ENCODE peak calls at places on chromosomes 4 and X, in ten cellular contexts. K, J, H, W, G, Y, X, Z, B and P are unnamed samples.

GRCh38 chr4:98341309-98341708 is 80.1 kb downstream of the RAP1GDS1 start:
- DNase-seq in H (peak), K (no peak), Y (no peak), Z (no peak), G (peak), W (no peak), B (peak), J (no peak), X (peak), P (no peak)

GRCh38 chrX:106499473-106499872 is 112.3 kb upstream of the RADX start:
- DNase-seq in B (no peak), Z (no peak), X (no peak), K (no peak), J (no peak), W (no peak), H (no peak), G (no peak), Y (no peak), P (no peak)

GRCh38 chrX:48003367-48003757 is 427 bp downstream of the ZNF182 start:
- DNase-seq in K (no peak), J (no peak), H (no peak), Z (no peak), X (peak), Y (peak), W (no peak), G (no peak), B (no peak), P (no peak)

GRCh38 chr4:3269105-3269927 is 20.4 kb downstream of the MSANTD1 start:
- DNase-seq in Y (peak), H (no peak), K (peak), Z (no peak), B (no peak), X (peak), W (no peak), G (no peak), J (no peak), P (no peak)

GRCh38 chrX:68571292-68572256 is 72.7 kb downstream of the YIPF6 start:
- DNase-seq in B (peak), G (peak), Z (peak), K (no peak), H (peak), X (no peak), J (no peak), Y (no peak), W (no peak), P (no peak)

GRCh38 chrX:42976729-42977366 is 198.9 kb upstream of the PPP1R2C start:
- DNase-seq in G (no peak), J (no peak), K (no peak), B (no peak), X (no peak), Y (no peak), H (peak), Z (no peak), W (no peak), P (no peak)

GRCh38 chr4:4362991-4363697 is 23.8 kb upstream of the NSG1 start:
- DNase-seq in Z (no peak), K (no peak), J (no peak), H (no peak), W (no peak), Y (peak), X (no peak), G (no peak), B (no peak), P (no peak)

GRCh38 chrX:130028196-130028595 is 45.8 kb downstream of the BCORL1 start:
- DNase-seq in J (no peak), Z (peak), H (peak), K (peak), X (peak), W (no peak), B (peak), G (peak), Y (peak), P (peak)

GRCh38 chrX:1657367-1658082 is 42.7 kb downstream of the ASMT start:
- DNase-seq in H (peak), X (no peak), W (no peak), K (no peak), J (peak), Y (no peak), Z (no peak), B (no peak), G (peak), P (no peak)

GRCh38 chrX:41538707-41539106 is 91.6 kb downstream of the NYX start:
- DNase-seq in Y (no peak), J (no peak), W (no peak), H (no peak), K (no peak), X (no peak), G (no peak), B (no peak), Z (no peak), P (no peak)

GRCh38 chrX:93591398-93591797 is 82.0 kb downstream of the NAP1L3 start:
- DNase-seq in B (no peak), W (no peak), X (no peak), K (no peak), J (no peak), Z (no peak), Y (no peak), H (no peak), G (no peak), P (no peak)

GRCh38 chr4:188976644-188977115 is 837.4 kb downstream of the TRIML1 start:
- DNase-seq in H (peak), W (no peak), J (no peak), B (peak), G (peak), X (no peak), Z (no peak), K (no peak), Y (no peak), P (no peak)

GRCh38 chrX:40209951-40210617 is 112.3 kb upstream of the BCOR start:
- DNase-seq in H (peak), B (peak), X (no peak), G (no peak), J (no peak), Y (no peak), W (no peak), K (no peak), Z (no peak), P (no peak)

GRCh38 chr4:66178901-66179300 is 508.6 kb upstream of the EPHA5 start:
- DNase-seq in X (no peak), B (no peak), Z (no peak), G (peak), Y (no peak), K (no peak), J (no peak), H (peak), W (no peak), P (no peak)

GRCh38 chr4:87118826-87119225 is 101.6 kb downstream of the KLHL8 start:
- DNase-seq in Z (no peak), J (no peak), W (no peak), Y (no peak), G (peak), B (peak), X (peak), K (no peak), H (peak), P (no peak)

GRCh38 chr4:75169020-75169814 is 236.3 kb downstream of the PARM1 start:
- DNase-seq in Z (no peak), G (peak), Y (no peak), X (no peak), W (no peak), K (no peak), B (no peak), H (no peak), J (no peak), P (no peak)

GRCh38 chrX:101659601-101660063 is at the start of gene ARMCX2:
- DNase-seq in J (peak), K (peak), X (peak), H (peak), W (peak), G (peak), Y (peak), Z (no peak), B (peak), P (no peak)

GRCh38 chr4:7422098-7422897 is 12.4 kb downstream of the PSAPL1 start:
- DNase-seq in G (no peak), X (peak), K (peak), B (no peak), H (no peak), J (peak), W (no peak), Z (no peak), Y (peak), P (no peak)

GRCh38 chr4:1619151-1619672 is 64.9 kb downstream of the FAM53A start:
- DNase-seq in H (no peak), J (no peak), G (no peak), K (no peak), X (no peak), Z (no peak), B (no peak), Y (no peak), W (no peak), P (no peak)
- H3K27ac ChIP-seq in H (no peak), J (no peak), G (no peak), K (no peak), X (no peak), Z (no peak), B (no peak), Y (no peak), W (no peak), P (no peak)

GRCh38 chrX:150984164-150984824 is 1.2 kb downstream of the HMGB3 start:
- DNase-seq in Y (no peak), K (no peak), W (no peak), Z (no peak), B (no peak), G (peak), J (no peak), H (no peak), X (peak), P (no peak)
- H3K4me3 ChIP-seq in Y (peak), K (peak), W (peak), Z (peak), B (peak), G (peak), J (no peak), H (peak), X (peak), P (peak)

DNA sequence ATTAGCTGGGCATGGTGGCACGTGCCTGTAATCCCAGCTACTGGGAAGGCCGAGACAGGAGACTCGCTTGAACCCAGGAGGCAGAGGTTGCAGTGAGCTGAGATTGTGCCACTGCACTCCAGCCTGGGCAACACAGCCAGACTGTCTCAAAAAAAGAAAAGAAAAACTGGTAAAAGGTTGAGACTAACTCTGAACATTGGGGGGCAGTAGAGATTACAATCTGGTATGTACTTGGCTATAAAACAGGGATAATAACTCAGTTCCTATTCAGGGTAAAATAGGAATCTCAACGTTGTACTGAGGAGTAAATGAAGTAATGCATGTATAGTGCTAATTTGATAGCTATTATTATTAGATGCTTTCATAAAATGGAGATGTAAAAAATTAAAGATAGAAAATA is 12.5 kb upstream of the KLF8 start:
- DNase-seq in G (peak), Z (peak), Y (no peak), W (no peak), X (no peak), K (no peak), J (no peak), H (no peak), B (no peak), P (no peak)
- TF ChIP-seq CTCF in G (peak), Z (peak), Y (peak), W (peak), X (peak), K (peak), J (no peak), H (no peak), B (no peak), P (peak)

DNA sequence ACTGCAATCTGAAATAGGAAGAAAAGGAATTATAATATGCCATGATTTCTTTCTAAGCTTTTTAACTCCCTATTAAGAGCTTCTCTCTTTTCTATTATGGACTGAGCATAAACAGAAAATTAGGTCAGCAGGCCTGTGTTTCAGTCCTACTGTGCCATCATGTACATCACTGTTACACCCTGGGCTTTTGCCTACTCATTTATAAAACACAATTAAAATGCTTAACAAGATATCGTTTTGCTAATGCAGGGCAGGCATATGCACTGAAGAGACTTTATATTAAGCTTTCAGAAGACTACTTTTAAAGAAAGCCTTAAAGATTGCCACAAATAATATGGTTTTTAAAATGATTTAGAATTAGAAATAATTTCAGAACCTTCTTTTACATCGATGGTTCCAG is 828 bp upstream of the BBS12 start:
- DNase-seq in G (no peak), J (no peak), H (no peak), B (no peak), K (no peak), X (no peak), Z (no peak), Y (no peak), W (no peak), P (no peak)
- H3K27ac ChIP-seq in G (no peak), J (peak), H (no peak), B (no peak), K (peak), X (peak), Z (no peak), Y (peak), W (peak), P (peak)

DNA sequence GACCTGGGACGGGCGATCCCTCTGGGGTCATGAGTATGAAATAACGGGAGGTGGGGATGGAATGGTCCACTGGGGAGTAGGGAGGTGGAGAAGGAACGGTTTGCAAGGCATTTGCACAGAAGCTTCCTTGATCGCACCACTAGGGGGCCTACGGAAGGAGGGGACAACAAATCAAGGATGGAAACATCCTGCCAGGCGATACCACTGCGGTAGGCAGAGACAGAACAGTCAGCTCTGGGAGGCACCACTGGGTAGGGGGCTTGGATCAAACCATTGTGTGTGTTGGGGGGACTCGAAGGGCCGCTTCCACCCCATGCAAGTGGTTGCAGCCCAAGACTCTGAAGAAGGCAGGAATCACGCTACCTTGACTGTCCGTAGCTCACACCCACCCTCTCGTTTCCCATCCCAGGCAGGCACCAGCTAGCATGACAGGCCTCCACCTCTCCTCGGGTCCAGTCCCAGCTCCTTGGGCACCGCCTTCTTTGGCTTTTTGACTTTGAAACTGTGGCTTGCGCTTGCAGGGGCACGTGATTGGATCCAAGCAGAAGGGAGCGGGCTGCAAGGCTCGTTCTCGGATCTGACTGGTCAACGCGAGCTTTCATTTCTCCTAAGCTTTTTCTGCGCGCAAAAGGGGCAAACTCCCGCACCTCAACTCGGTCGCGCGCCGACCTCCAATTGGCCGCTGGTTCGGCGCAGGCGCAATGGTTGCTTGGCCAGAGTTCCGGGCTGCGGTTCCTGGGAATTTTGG is 28.4 kb downstream of the GAGE1 start:
- DNase-seq in J (no peak), K (no peak), W (no peak), B (no peak), H (no peak), X (peak), Y (no peak), G (peak), Z (peak), P (no peak)
- H3K4me3 ChIP-seq in J (peak), K (no peak), W (no peak), B (no peak), H (no peak), X (no peak), Y (peak), G (no peak), Z (no peak), P (peak)

GRCh38 chr4:163816494-163816893 is 322.0 kb downstream of the TMA16 start:
- DNase-seq in J (no peak), Y (no peak), H (no peak), G (peak), B (no peak), K (no peak), Z (no peak), X (no peak), W (no peak), P (no peak)
- TF ChIP-seq CTCF in J (no peak), Y (no peak), H (no peak), G (peak), B (no peak), K (no peak), Z (no peak), X (no peak), W (no peak), P (no peak)